ENCODE peak calls at places on chromosomes 16 and 17, in ten cellular contexts. I, D, N, W, E, K, R, V, T and J are unnamed samples. For H3K9me2, the result is how much of the 10 kb centered on the place peaks cover.

GRCh38 chr16:88700636-88701482 is 5.3 kb downstream of the RNF166 start:
- DNase-seq in E (peak), R (no peak), K (peak), V (peak), N (no peak), D (no peak), W (peak), T (peak), I (peak), J (no peak)

GRCh38 chr17:69733171-69734014 is 318.9 kb downstream of the MAP2K6 start:
- DNase-seq in E (peak), K (peak), T (peak), W (peak), R (no peak), I (peak), V (peak), D (no peak), N (no peak), J (peak)

GRCh38 chr16:1082266-1082951 is 9.9 kb downstream of the SSTR5 start:
- DNase-seq in T (peak), V (no peak), W (no peak), E (peak), I (no peak), N (no peak), K (no peak), R (no peak), D (no peak), J (no peak)

GRCh38 chr17:6752068-6752909 is 3.6 kb upstream of the XAF1 start:
- DNase-seq in D (no peak), W (peak), I (no peak), K (no peak), N (no peak), T (peak), E (peak), V (no peak), R (no peak), J (peak)

GRCh38 chr17:47837401-47838039 is 3.6 kb downstream of the SCRN2 start:
- DNase-seq in W (peak), E (peak), R (no peak), D (no peak), K (no peak), V (no peak), T (no peak), N (no peak), I (no peak), J (no peak)

GRCh38 chr17:40337351-40337750 is 27.2 kb downstream of the GJD3 start:
- DNase-seq in R (no peak), N (no peak), K (no peak), I (no peak), T (no peak), V (no peak), W (no peak), D (no peak), E (no peak), J (no peak)

GRCh38 chr17:57295526-57296023 is 39.3 kb downstream of the MSI2 start:
- DNase-seq in N (peak), K (no peak), D (no peak), T (no peak), I (no peak), E (peak), R (no peak), V (no peak), W (no peak), J (no peak)

GRCh38 chr17:13665872-13666635 is 64.3 kb upstream of the HS3ST3A1 start:
- DNase-seq in D (no peak), E (no peak), K (no peak), V (no peak), T (no peak), W (no peak), N (no peak), I (no peak), R (no peak), J (no peak)

GRCh38 chr17:74513987-74514631 is 17.2 kb downstream of the CD300LB start:
- DNase-seq in K (peak), V (peak), D (no peak), T (peak), W (peak), E (peak), R (peak), N (peak), I (peak), J (peak)

GRCh38 chr17:74442291-74442669 is 10.4 kb downstream of the GPRC5C start:
- DNase-seq in R (no peak), T (no peak), K (no peak), V (no peak), I (no peak), E (no peak), N (no peak), D (no peak), W (no peak), J (no peak)

GRCh38 chr16:12271006-12271405 is 294.5 kb downstream of the SNX29 start:
- DNase-seq in R (peak), T (peak), D (no peak), N (peak), W (peak), E (peak), V (peak), I (peak), K (no peak), J (no peak)

GRCh38 chr17:39110435-39111136 is 40.9 kb downstream of the PLXDC1 start:
- DNase-seq in N (no peak), V (no peak), K (no peak), R (peak), T (no peak), W (no peak), E (no peak), D (peak), I (no peak), J (no peak)

GRCh38 chr16:69123894-69124293 is 8.5 kb downstream of the CHTF8 start:
- DNase-seq in K (peak), N (no peak), V (peak), T (peak), E (peak), I (peak), W (peak), R (peak), D (peak), J (peak)

GRCh38 chr17:34764716-34765115 is 185.3 kb downstream of the TMEM132E start:
- DNase-seq in I (no peak), N (no peak), D (no peak), R (peak), K (no peak), E (no peak), T (no peak), V (no peak), W (no peak), J (no peak)

GRCh38 chr17:10683853-10684252 is 13.5 kb downstream of the SCO1 start:
- DNase-seq in T (no peak), K (peak), D (peak), N (peak), E (peak), W (peak), R (peak), I (peak), V (peak), J (no peak)

GRCh38 chr17:40177275-40177874 is at the start of gene RAPGEFL1:
- DNase-seq in I (no peak), V (peak), W (peak), E (no peak), K (peak), R (peak), N (no peak), T (peak), D (peak), J (peak)

GRCh38 chr17:65062168-65062915 is 5.8 kb upstream of the GNA13 start:
- DNase-seq in T (peak), V (no peak), R (peak), K (no peak), E (peak), I (no peak), W (peak), N (no peak), D (peak), J (peak)

GRCh38 chr17:73091770-73092517 is 544 bp downstream of the SLC39A11 start:
- DNase-seq in K (no peak), D (no peak), N (no peak), E (peak), I (peak), W (peak), R (peak), V (peak), T (peak), J (peak)

GRCh38 chr16:53282328-53282727 is 151.9 kb upstream of the RBL2 start:
- DNase-seq in K (no peak), R (no peak), W (no peak), V (no peak), N (no peak), D (no peak), E (no peak), T (no peak), I (no peak), J (no peak)

GRCh38 chr16:24070851-24071250 is 185.3 kb upstream of the CACNG3 start:
- DNase-seq in V (peak), R (peak), D (peak), T (peak), E (peak), W (peak), K (peak), I (peak), N (peak), J (no peak)

GRCh38 chr16:1163567-1164055 is 10.7 kb downstream of the CACNA1H start:
- DNase-seq in N (no peak), W (peak), T (no peak), I (no peak), E (peak), V (no peak), R (no peak), D (no peak), K (no peak), J (peak)

GRCh38 chr16:6682142-6682811 is 650.4 kb upstream of the RBFOX1 start:
- DNase-seq in V (peak), D (peak), W (peak), E (peak), T (peak), N (no peak), R (peak), I (peak), K (peak), J (no peak)

GRCh38 chr17:74877592-74878543 is 5.1 kb upstream of the FDXR start:
- DNase-seq in E (peak), R (no peak), W (peak), V (no peak), T (peak), D (no peak), N (peak), K (no peak), I (no peak), J (peak)

GRCh38 chr16:11354407-11354732 is 9.1 kb downstream of the RMI2 start:
- DNase-seq in V (no peak), E (no peak), D (no peak), W (no peak), R (no peak), N (no peak), K (peak), I (peak), T (no peak), J (no peak)

GRCh38 chr16:63466-63865 is 9.0 kb downstream of the RHBDF1 start:
- DNase-seq in T (no peak), N (no peak), K (no peak), V (no peak), W (no peak), D (no peak), E (no peak), R (no peak), I (no peak), J (no peak)
- H3K9me2 ChIP-seq in T (under half), N (under half), K (under half), V (under half), W (under half), D (under half), E (under half), R (under half), I (under half), J (under half)

GRCh38 chr17:82678265-82678891 is 20.1 kb downstream of the RAB40B start:
- DNase-seq in D (no peak), R (no peak), T (no peak), I (peak), W (no peak), N (no peak), K (no peak), V (no peak), E (no peak), J (no peak)
- H2AFZ ChIP-seq in D (no peak), R (no peak), T (no peak), I (peak), W (no peak), N (no peak), K (no peak), V (no peak), E (peak), J (no peak)

GRCh38 chr17:67290994-67291362 is 46.0 kb upstream of the HELZ start:
- DNase-seq in V (no peak), K (no peak), R (no peak), T (no peak), N (no peak), I (no peak), D (peak), W (no peak), E (no peak), J (no peak)

GRCh38 chr17:67290244-67290993 is 45.4 kb upstream of the HELZ start:
- DNase-seq in T (no peak), D (no peak), E (no peak), I (no peak), K (no peak), N (no peak), R (no peak), W (no peak), V (no peak), J (no peak)

GRCh38 chr17:67285360-67285759 is 40.4 kb upstream of the HELZ start:
- DNase-seq in E (peak), K (no peak), V (no peak), I (no peak), T (no peak), N (no peak), R (no peak), W (no peak), D (no peak), J (peak)

GRCh38 chr17:67293251-67294203 is 48.5 kb upstream of the HELZ start:
- DNase-seq in V (peak), E (peak), W (peak), I (peak), N (peak), T (peak), D (peak), K (peak), R (peak), J (peak)

GRCh38 chr17:67289174-67289876 is 44.3 kb upstream of the HELZ start:
- DNase-seq in E (no peak), D (no peak), R (peak), T (peak), V (no peak), W (peak), I (peak), K (no peak), N (no peak), J (no peak)
- H3K4me2 ChIP-seq in E (no peak), D (no peak), R (no peak), T (peak), V (no peak), W (peak), I (peak), K (no peak), N (no peak), J (no peak)

DNA sequence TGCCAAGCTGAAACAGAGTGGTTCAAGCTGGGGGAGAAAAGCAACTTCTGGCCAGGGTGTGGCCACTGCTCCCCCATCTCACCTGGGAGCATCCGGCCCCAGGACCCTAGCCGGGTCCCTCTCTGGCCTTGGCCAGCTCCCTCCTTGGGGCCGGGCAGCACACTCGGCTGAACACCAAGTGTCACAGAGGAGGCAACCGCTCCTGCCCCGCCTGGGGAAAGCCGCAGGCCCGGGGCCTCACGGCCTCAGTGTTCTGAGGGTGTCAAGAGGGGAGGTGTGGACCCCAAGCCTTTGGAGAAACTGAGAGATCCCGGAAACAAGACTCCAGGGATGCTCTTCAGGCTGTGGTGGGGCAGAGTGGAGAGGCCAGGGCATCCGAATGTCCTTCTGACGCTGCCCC is 88.4 kb downstream of the ENGASE start:
- DNase-seq in D (no peak), V (no peak), R (no peak), K (no peak), E (no peak), W (no peak), N (no peak), T (no peak), I (no peak), J (no peak)
- H3K9me2 ChIP-seq in D (under half), V (under half), R (under half), K (under half), E (under half), W (under half), N (under half), T (under half), I (under half), J (under half)

DNA sequence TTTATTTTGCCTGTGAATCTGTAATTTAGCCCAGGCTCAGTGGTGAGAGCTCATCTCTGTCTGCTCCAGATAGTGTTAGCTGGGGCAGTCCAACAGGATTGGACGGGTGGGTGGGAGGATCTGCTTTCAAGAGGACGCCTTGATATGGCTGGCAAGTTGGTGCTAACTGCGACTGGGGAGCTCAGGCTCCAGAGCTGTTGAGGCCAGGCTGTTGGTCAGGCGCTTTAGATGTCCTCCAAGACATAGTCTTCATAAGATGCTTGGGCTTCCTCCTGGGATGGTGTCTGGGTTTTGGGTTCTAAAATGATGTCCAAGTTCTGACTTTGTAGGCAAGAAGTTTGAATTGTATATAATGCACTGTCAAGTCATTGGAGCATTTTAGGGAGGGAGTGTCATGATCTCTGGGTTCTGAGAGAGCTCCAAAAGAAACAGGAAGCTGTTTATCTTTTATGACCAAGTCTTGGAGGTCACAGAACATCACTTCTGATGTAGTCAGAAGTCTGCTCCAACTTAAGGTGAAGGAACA is 12.8 kb upstream of the PCTP start:
- DNase-seq in D (no peak), I (no peak), E (no peak), R (no peak), T (no peak), V (no peak), K (no peak), W (no peak), N (no peak), J (no peak)
- H2AFZ ChIP-seq in D (peak), I (peak), E (no peak), R (peak), T (no peak), V (peak), K (no peak), W (no peak), N (no peak), J (no peak)

DNA sequence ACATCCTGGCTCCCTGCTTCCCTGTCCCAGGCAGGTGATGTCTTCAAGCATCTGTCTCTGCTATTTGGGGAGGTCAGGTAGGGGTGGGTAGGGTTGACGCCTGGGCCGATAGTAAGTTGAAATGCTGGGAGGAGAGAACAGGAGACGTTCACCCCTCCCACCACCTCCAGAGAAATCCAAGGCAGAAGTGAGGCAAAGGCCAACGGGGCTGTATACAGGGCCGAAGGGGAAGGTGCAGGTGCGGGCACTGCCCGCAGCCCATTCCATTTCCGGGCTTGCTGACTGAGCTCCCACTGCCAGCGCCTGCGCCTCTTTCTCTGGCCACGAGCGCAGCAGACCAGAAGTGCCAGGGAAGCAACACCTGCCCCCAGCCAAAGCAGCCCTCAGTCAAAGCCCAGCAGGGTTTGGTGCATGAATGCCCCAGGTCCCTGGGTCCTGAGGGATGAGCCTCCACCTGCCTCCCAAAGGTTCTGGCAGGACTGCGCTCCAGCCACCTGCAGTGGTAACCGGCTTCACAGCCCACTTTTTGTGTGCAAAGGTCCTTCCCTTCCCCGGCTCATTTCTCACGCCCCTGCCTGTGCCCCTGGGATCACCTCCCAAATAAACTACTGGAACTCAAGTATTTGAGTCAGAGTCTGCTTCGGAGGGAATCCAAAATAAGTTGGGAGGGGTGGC is 127.5 kb upstream of the TNRC6C start:
- DNase-seq in V (no peak), R (no peak), I (no peak), D (no peak), E (no peak), K (no peak), T (no peak), W (no peak), N (no peak), J (no peak)
- H3K4me2 ChIP-seq in V (no peak), R (no peak), I (no peak), D (peak), E (no peak), K (no peak), T (no peak), W (peak), N (peak), J (no peak)

GRCh38 chr16:55501549-55502322 is 7.1 kb upstream of the LPCAT2 start:
- DNase-seq in T (no peak), N (no peak), W (peak), V (no peak), I (peak), R (peak), K (no peak), D (peak), E (peak), J (peak)
- H3K9me2 ChIP-seq in T (under half), N (under half), W (under half), V (under half), I (under half), R (under half), K (under half), D (under half), E (under half), J (under half)